ENCODE peak calls at places on chromosomes 16 and 17, in five cellular contexts. B, Q, L, R and S are unnamed samples.
A peak's percentile ranks its signal among the peaks of the same experiment; 100 is the strongest.

GRCh38 chr16:23914935-23915549 is 79.3 kb downstream of the PRKCB start:
- DNase-seq in B (no peak), Q (no peak), L (no peak), R (no peak), S (no peak)

GRCh38 chr16:23629516-23629915 is 11.6 kb downstream of the PALB2 start:
- DNase-seq in B (no peak), Q (no peak), L (no peak), R (no peak), S (no peak)

GRCh38 chr17:51997723-51998122 is 160.8 kb downstream of the CA10 start:
- DNase-seq in B (no peak), Q (no peak), L (no peak), R (no peak), S (no peak)

GRCh38 chr17:71084219-71084618 is 914.9 kb downstream of the KCNJ2 start:
- DNase-seq in B (no peak), Q (no peak), L (peak; percentile 37), R (peak; percentile 49), S (no peak)

GRCh38 chr17:80780381-80781187 is 211.1 kb upstream of the CHMP6 start:
- DNase-seq in B (no peak), Q (no peak), L (no peak), R (no peak), S (no peak)

GRCh38 chr17:71412803-71413202 is 708.0 kb upstream of the SOX9 start:
- DNase-seq in B (no peak), Q (no peak), L (no peak), R (no peak), S (no peak)

GRCh38 chr16:12688972-12689850 is 114.5 kb downstream of the CPPED1 start:
- DNase-seq in B (no peak), Q (no peak), L (no peak), R (no peak), S (no peak)

GRCh38 chr17:33038740-33039139 is 47.1 kb downstream of the SPACA3 start:
- DNase-seq in B (peak; percentile 29), Q (no peak), L (no peak), R (peak; percentile 15), S (no peak)

GRCh38 chr16:71542377-71542776 is 16.2 kb downstream of the CHST4 start:
- DNase-seq in B (peak; percentile 13), Q (no peak), L (peak; percentile 29), R (peak; percentile 44), S (peak; percentile 29)

GRCh38 chr17:74417178-74418045 is 14.5 kb upstream of the GPRC5C start:
- DNase-seq in B (peak; percentile 42), Q (no peak), L (peak; percentile 32), R (no peak), S (no peak)

GRCh38 chr17:16214190-16215001 is 938 bp downstream of the NCOR1 start:
- DNase-seq in B (no peak), Q (no peak), L (no peak), R (no peak), S (no peak)

GRCh38 chr16:68146583-68146982 is 61.4 kb downstream of the NFATC3 start:
- DNase-seq in B (no peak), Q (no peak), L (no peak), R (no peak), S (no peak)

GRCh38 chr17:63032141-63032540 is 66.1 kb downstream of the TANC2 start:
- DNase-seq in B (no peak), Q (no peak), L (no peak), R (no peak), S (no peak)

GRCh38 chr17:78390241-78391050 is 12.0 kb downstream of the PGS1 start:
- DNase-seq in B (peak; percentile 61), Q (peak; percentile 16), L (no peak), R (no peak), S (no peak)

GRCh38 chr17:68143425-68143824 is 104.4 kb upstream of the AMZ2 start:
- DNase-seq in B (no peak), Q (no peak), L (no peak), R (no peak), S (no peak)

GRCh38 chr17:78345791-78346494 is 13.9 kb downstream of the SOCS3 start:
- DNase-seq in B (no peak), Q (no peak), L (no peak), R (no peak), S (no peak)

GRCh38 chr17:74213897-74214386 is 571 bp downstream of the TTYH2 start:
- DNase-seq in B (no peak), Q (peak; percentile 83), L (no peak), R (peak; percentile 27), S (no peak)

GRCh38 chr16:76268824-76269223 is 8.4 kb upstream of the CNTNAP4 start:
- DNase-seq in B (no peak), Q (no peak), L (no peak), R (no peak), S (no peak)

GRCh38 chr17:82961366-82962162 is 117.8 kb upstream of the METRNL start:
- DNase-seq in B (no peak), Q (peak; percentile 61), L (no peak), R (no peak), S (peak; percentile 21)

GRCh38 chr17:1029196-1029911 is 32.4 kb downstream of the TIMM22 start:
- DNase-seq in B (peak; percentile 50), Q (peak; percentile 72), L (no peak), R (no peak), S (no peak)

GRCh38 chr17:40038882-40039513 is 15.2 kb downstream of the MED24 start:
- DNase-seq in B (peak; percentile 79), Q (no peak), L (peak; percentile 72), R (peak; percentile 73), S (no peak)

GRCh38 chr17:13321932-13322701 is 279.6 kb downstream of the HS3ST3A1 start:
- DNase-seq in B (no peak), Q (no peak), L (no peak), R (no peak), S (no peak)

GRCh38 chr17:39064374-39064773 is 87.1 kb downstream of the PLXDC1 start:
- DNase-seq in B (no peak), Q (no peak), L (no peak), R (no peak), S (no peak)

GRCh38 chr16:50067290-50067853 is 1.6 kb downstream of the HEATR3 start:
- DNase-seq in B (no peak), Q (no peak), L (no peak), R (no peak), S (no peak)

GRCh38 chr16:89119661-89120141 is 26.0 kb downstream of the ACSF3 start:
- DNase-seq in B (peak; percentile 13), Q (peak; percentile 69), L (no peak), R (no peak), S (no peak)

GRCh38 chr16:85015481-85016177 is 4.3 kb upstream of the ZDHHC7 start:
- DNase-seq in B (no peak), Q (no peak), L (no peak), R (no peak), S (no peak)

GRCh38 chr17:78990349-78991016 is 10.8 kb upstream of the LGALS3BP start:
- DNase-seq in B (peak; percentile 15), Q (peak; percentile 80), L (no peak), R (no peak), S (no peak)

GRCh38 chr16:89337965-89338364 is 120.5 kb downstream of the ZNF778 start:
- DNase-seq in B (no peak), Q (peak; percentile 76), L (no peak), R (no peak), S (no peak)

GRCh38 chr16:89949121-89949742 is 677 bp downstream of the DEF8 start:
- DNase-seq in B (no peak), Q (peak; percentile 80), L (no peak), R (no peak), S (no peak)

GRCh38 chr16:4680673-4681470 is 12.5 kb upstream of the NUDT16L1 start:
- DNase-seq in B (no peak), Q (peak; percentile 81), L (no peak), R (no peak), S (no peak)

GRCh38 chr16:77850637-77851330 is 62.4 kb downstream of the VAT1L start:
- DNase-seq in B (no peak), Q (no peak), L (no peak), R (no peak), S (no peak)

DNA sequence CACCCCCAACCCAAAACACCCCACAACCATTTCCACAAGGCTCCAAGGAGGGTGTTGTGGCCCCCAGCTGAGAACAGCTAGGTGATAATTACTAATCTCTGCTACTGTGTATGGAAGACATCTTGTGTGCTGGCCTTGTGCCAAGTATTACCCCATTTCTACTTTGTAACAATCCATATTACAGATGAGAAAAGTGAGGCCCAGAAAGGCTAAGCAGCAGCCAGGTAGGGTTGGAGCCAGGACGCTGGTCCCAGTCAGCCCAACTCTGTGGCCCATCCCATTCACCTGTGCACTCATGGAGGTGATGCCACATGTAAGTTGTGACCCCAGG is 12.4 kb upstream of the PEMT start:
- DNase-seq in B (no peak), Q (no peak), L (no peak), R (no peak), S (no peak)
- H3K27ac ChIP-seq in B (no peak overlapping the region), Q (no peak overlapping the region), L (no peak overlapping the region), R (no peak overlapping the region), S (no peak overlapping the region)

GRCh38 chr17:57485566-57485865 is 229.2 kb downstream of the MSI2 start:
- DNase-seq in B (no peak), Q (no peak), L (no peak), R (no peak), S (no peak)

GRCh38 chr17:57485916-57486315 is 229.6 kb downstream of the MSI2 start:
- DNase-seq in B (no peak), Q (no peak), L (no peak), R (no peak), S (no peak)

GRCh38 chr17:57486416-57486815 is 230.1 kb downstream of the MSI2 start:
- DNase-seq in B (no peak), Q (no peak), L (no peak), R (no peak), S (no peak)

GRCh38 chr17:57484081-57484666 is 227.9 kb downstream of the MSI2 start:
- DNase-seq in B (no peak), Q (no peak), L (no peak), R (no peak), S (no peak)

GRCh38 chr17:57484826-57485565 is 228.7 kb downstream of the MSI2 start:
- DNase-seq in B (no peak), Q (no peak), L (no peak), R (no peak), S (no peak)
- TF ChIP-seq CTCF in B (no peak), Q (no peak), L (no peak), R (no peak), S (no peak)

GRCh38 chr16:28951410-28951943 is 740 bp downstream of the NFATC2IP start:
- DNase-seq in B (no peak), Q (peak; percentile 41), L (peak; percentile 44), R (no peak), S (no peak)
- H3K27ac ChIP-seq in B (peak overlapping the region; percentile 84), Q (peak overlapping the region; percentile 86), L (peak overlapping the region; percentile 81), R (no peak overlapping the region), S (peak overlapping the region; percentile 63)

GRCh38 chr16:30075503-30076275 is at the start of gene PPP4C:
- DNase-seq in B (peak; percentile 94), Q (peak; percentile 98), L (peak; percentile 93), R (peak; percentile 91), S (peak; percentile 92)
- TF ChIP-seq CTCF in B (no peak), Q (peak; percentile 27), L (peak; percentile 21), R (peak; percentile 11), S (no peak)

DNA sequence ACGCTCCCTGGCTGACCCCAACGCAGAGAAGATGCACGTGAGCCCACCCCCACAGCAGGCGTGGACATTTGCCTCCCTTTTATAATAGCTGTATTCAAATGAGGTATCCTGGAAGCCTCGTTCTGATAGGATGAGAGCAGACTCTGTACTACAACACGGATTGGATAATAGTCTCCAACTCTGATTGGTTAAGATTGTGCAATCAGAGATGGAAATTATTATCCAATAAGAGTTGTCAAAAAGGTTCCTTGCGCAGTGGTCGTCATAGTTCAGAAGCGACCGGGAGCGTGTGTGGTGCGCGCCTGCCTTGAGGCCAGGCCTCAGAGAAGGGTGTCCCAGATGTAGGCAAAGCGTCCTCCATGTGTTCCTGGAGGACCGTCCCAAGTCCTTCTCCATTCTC is 104.6 kb downstream of the USP22 start:
- DNase-seq in B (no peak), Q (no peak), L (no peak), R (no peak), S (no peak)
- H3K27ac ChIP-seq in B (no peak overlapping the region), Q (no peak overlapping the region), L (no peak overlapping the region), R (no peak overlapping the region), S (no peak overlapping the region)